ENCODE peak calls at places on chromosome 18, in seven cellular contexts. H is A673, T is Calu3, Y is fibroblast of lung, F is fibroblast of the aortic adventitia, R is BJ, S is activated B cell treated with CpG ODN at 0.5 μM for 24 hours. K is an unnamed sample.

GRCh38 chr18:63879684-63880083 is 7.8 kb upstream of the SERPINB2 start:
- DNase-seq in Y (no peak), R (no peak), H (no peak), S (no peak), F (peak), T (no peak), K (no peak)

GRCh38 chr18:44601447-44601846 is 79.2 kb upstream of the SETBP1 start:
- DNase-seq in Y (peak), S (no peak), R (peak), H (peak), T (no peak), F (peak), K (no peak)

GRCh38 chr18:6971823-6972478 is 145.6 kb downstream of the LAMA1 start:
- DNase-seq in T (no peak), S (no peak), Y (no peak), H (no peak), R (no peak), F (no peak), K (no peak)

GRCh38 chr18:37668971-37669747 is 103.6 kb upstream of the CELF4 start:
- DNase-seq in T (no peak), S (no peak), Y (no peak), F (no peak), H (no peak), R (no peak), K (no peak)

GRCh38 chr18:3605562-3606443 is 155.8 kb downstream of the TGIF1 start:
- DNase-seq in T (no peak), R (no peak), Y (peak), F (peak), S (no peak), H (peak), K (no peak)

GRCh38 chr18:49167084-49167483 is 216.3 kb upstream of the SMAD7 start:
- DNase-seq in R (no peak), H (no peak), Y (no peak), T (no peak), F (no peak), S (no peak), K (no peak)

GRCh38 chr18:3329471-3329870 is 67.5 kb downstream of the MYL12B start:
- DNase-seq in R (no peak), F (no peak), S (no peak), Y (no peak), T (no peak), H (no peak), K (no peak)

GRCh38 chr18:3892141-3892540 is 442.2 kb downstream of the TGIF1 start:
- DNase-seq in F (no peak), T (no peak), Y (no peak), H (no peak), S (no peak), R (no peak), K (no peak)

GRCh38 chr18:7772496-7772861 is 205.4 kb downstream of the PTPRM start:
- DNase-seq in F (peak), H (no peak), T (no peak), Y (no peak), R (no peak), S (no peak), K (no peak)

GRCh38 chr18:686339-687111 is 25.9 kb downstream of the ENOSF1 start:
- DNase-seq in R (no peak), S (no peak), H (no peak), Y (no peak), F (no peak), T (no peak), K (no peak)

GRCh38 chr18:10391506-10391905 is 62.9 kb upstream of the APCDD1 start:
- DNase-seq in T (no peak), R (no peak), S (no peak), Y (no peak), H (no peak), F (no peak), K (no peak)

GRCh38 chr18:6145645-6146308 is 250.5 kb upstream of the TMEM200C start:
- DNase-seq in T (no peak), F (no peak), H (no peak), S (no peak), Y (no peak), R (no peak), K (no peak)

GRCh38 chr18:63192171-63192884 is 127.2 kb downstream of the BCL2 start:
- DNase-seq in S (no peak), F (no peak), H (no peak), T (no peak), R (no peak), Y (no peak), K (no peak)

GRCh38 chr18:25826823-25827617 is 263.4 kb downstream of the SS18 start:
- DNase-seq in R (no peak), Y (peak), H (no peak), F (no peak), S (no peak), T (no peak), K (no peak)

GRCh38 chr18:7729858-7730257 is 162.7 kb downstream of the PTPRM start:
- DNase-seq in H (no peak), T (no peak), F (no peak), S (no peak), Y (no peak), R (no peak), K (no peak)

GRCh38 chr18:8212893-8213805 is 396.1 kb upstream of the RAB12 start:
- DNase-seq in Y (peak), T (no peak), H (no peak), S (no peak), F (peak), R (no peak), K (no peak)

GRCh38 chr18:56702946-56703345 is 51.8 kb downstream of the WDR7 start:
- DNase-seq in Y (peak), T (peak), S (no peak), H (peak), R (no peak), F (peak), K (no peak)

DNA sequence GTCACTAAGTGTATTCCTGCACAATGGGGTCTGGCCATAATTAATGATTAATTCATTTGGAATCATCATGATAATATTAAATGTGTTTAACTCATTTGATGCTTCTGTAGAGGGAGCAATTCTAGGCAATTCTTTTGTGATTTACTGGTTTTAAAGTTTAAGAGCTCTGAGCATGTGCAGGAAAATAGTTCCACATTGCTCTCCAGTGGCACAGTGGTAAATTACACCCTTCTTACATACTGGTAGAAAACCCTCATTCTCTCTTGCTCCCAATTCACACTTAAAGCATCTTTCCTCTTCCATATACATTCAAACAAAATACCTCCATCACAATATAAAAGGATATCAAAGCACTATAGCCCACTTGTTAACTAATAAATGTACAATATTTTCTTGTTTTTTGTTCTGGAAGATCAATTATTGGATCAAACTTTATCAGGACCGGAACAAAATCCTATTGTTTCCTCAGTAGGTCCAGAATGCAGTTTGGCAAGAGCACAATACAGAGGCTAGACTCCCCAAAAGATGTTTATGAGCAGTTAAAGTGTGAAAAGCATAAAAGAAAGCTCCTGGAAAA is 844.3 kb downstream of the MBD2 start:
- DNase-seq in Y (peak), T (peak), S (no peak), H (peak), R (no peak), F (no peak), K (no peak)
- TF ChIP-seq CTCF in Y (no peak), T (peak), S (no peak), H (peak), R (peak), F (no peak), K (peak)

DNA sequence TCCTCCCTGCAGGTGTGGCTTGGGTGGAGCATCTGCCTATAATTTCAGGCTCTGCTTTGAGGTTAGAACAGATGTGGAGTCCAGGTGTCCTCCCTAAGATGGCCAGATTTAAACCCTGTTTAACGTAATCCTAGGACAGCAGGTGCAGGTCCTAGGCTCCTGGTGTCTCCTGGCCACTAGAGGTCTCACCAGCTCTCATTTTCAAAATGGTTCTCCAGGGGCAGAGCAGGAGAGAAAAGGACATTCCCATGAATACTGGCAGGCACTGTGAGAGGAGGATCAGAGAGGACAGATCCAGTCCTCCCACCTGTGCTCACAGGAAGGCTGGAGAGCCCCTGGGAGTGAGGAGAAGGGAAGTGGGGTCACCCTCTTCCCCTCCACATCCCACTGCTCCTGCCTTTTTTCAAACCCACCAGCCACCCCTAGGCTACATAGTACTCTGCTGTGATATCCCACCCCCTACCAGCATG is 100.6 kb upstream of the SMAD2 start:
- DNase-seq in R (no peak), S (no peak), F (peak), Y (peak), H (peak), T (peak), K (peak)
- TF ChIP-seq CTCF in R (peak), S (no peak), F (peak), Y (peak), H (peak), T (peak), K (peak)

DNA sequence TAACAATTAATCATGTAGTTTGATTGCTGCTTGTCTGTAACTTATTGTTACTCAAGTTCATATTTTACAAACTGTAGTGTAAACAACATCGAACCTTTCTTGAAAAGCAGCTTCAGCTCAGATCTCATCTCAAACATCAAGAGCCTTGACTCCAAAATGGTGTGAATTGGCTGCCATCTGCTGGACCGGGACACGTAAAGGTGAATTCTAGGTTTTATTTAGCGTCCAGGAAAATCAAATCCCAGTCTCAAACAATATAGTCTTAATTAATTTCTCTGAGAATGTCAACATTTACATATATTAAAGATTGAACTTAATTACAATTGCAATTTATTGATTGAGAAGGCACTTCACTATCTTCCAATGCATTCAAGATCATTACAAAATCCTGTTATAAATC is 453.0 kb downstream of the GALR1 start:
- DNase-seq in R (no peak), T (no peak), Y (peak), F (peak), S (no peak), H (no peak), K (no peak)
- TF ChIP-seq CTCF in R (no peak), T (no peak), Y (no peak), F (no peak), S (no peak), H (no peak), K (peak)

DNA sequence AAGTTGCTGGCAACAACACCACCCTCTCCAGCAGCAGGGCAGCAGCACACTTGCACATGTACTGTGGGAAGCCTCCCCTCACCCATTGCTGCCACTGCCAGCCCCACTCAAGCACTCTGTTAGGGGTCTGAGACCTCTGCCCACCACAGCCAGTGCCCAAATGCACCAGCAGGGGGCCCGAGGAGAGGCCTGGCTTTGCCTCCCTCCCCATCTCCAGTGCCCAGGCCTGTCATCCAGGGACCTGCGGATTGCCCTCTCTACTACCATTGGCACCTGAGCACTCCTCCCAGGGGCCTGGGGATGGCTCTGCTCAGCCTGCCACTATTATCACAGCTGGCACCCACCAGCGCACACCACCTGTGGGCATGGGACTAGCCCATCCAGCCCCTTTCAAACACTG is 175.7 kb downstream of the PMAIP1 start:
- DNase-seq in F (no peak), Y (no peak), S (no peak), R (no peak), H (no peak), T (no peak), K (no peak)
- TF ChIP-seq CTCF in F (no peak), Y (peak), S (no peak), R (peak), H (no peak), T (no peak), K (no peak)

GRCh38 chr18:34354351-34354750 is 129.6 kb upstream of the NOL4 start:
- DNase-seq in F (no peak), S (no peak), T (no peak), R (no peak), H (no peak), Y (no peak), K (no peak)

GRCh38 chr18:34350778-34351177 is 126.1 kb upstream of the NOL4 start:
- DNase-seq in F (no peak), T (no peak), H (no peak), R (no peak), Y (no peak), S (no peak), K (no peak)

GRCh38 chr18:34357944-34358580 is 133.3 kb upstream of the NOL4 start:
- DNase-seq in Y (no peak), R (no peak), T (no peak), S (no peak), H (no peak), F (no peak), K (no peak)

GRCh38 chr18:34352385-34353163 is 127.9 kb upstream of the NOL4 start:
- DNase-seq in T (no peak), Y (peak), H (peak), S (no peak), R (no peak), F (no peak), K (no peak)
- TF ChIP-seq CTCF in T (peak), Y (peak), H (peak), S (no peak), R (no peak), F (no peak), K (peak)

DNA sequence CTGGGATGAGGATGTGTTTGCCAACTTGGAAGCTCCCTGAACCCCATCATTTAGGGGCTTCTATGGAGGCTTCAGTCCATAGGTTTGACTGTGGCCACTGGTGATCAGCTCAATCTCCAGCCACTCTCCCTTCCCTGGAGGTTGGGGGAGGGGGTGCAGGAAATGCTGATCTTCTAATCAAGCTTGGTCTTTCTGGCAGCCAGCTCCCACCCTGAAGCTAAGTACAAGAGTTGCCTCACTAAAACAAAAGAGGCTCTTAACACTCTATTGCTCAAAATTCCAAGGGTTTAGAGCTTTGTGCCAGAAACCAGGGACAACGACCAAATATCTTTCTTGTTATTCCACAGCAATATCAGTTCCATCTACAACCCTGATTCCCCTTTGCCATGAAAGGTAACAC is 19.4 kb upstream of the MPPE1 start:
- DNase-seq in Y (no peak), H (no peak), F (no peak), S (no peak), R (no peak), T (no peak), K (no peak)
- TF ChIP-seq CTCF in Y (no peak), H (no peak), F (no peak), S (no peak), R (no peak), T (no peak), K (no peak)

GRCh38 chr18:79241755-79242154 is 154.0 kb upstream of the NFATC1 start:
- DNase-seq in R (no peak), F (no peak), S (no peak), H (peak), Y (no peak), T (no peak), K (no peak)

GRCh38 chr18:79246309-79247108 is 149.2 kb upstream of the NFATC1 start:
- DNase-seq in R (peak), H (peak), Y (peak), T (peak), F (peak), S (peak), K (peak)

GRCh38 chr18:79242246-79242645 is 153.5 kb upstream of the NFATC1 start:
- DNase-seq in H (peak), T (no peak), F (no peak), Y (no peak), S (no peak), R (no peak), K (no peak)

GRCh38 chr18:79248495-79249078 is 147.1 kb upstream of the NFATC1 start:
- DNase-seq in S (no peak), H (no peak), Y (peak), F (no peak), T (no peak), R (no peak), K (no peak)

GRCh38 chr18:79245517-79246001 is 150.2 kb upstream of the NFATC1 start:
- DNase-seq in Y (no peak), R (no peak), S (no peak), F (no peak), T (peak), H (no peak), K (no peak)
- TF ChIP-seq CTCF in Y (no peak), R (no peak), S (no peak), F (no peak), T (no peak), H (no peak), K (no peak)

K was measured in D721Med.